ENCODE peak calls at places on chromosome 18, in five cellular contexts. One of them, this sample, is unnamed.

GRCh38 chr18:183769-184168 is 25.4 kb downstream of the USP14 start:
- DNase-seq in A549: no peak
- DNase-seq in HepG2: no peak
- DNase-seq in GM12878: no peak
- DNase-seq in H1: no peak
- DNase-seq in this sample: peak

GRCh38 chr18:34867520-34867919 is 157.4 kb downstream of the DTNA start:
- DNase-seq in A549: peak
- DNase-seq in HepG2: peak
- DNase-seq in GM12878: no peak
- DNase-seq in H1: peak
- DNase-seq in this sample: no peak

GRCh38 chr18:26460449-26461091 is 87.8 kb downstream of the KCTD1 start:
- DNase-seq in A549: peak
- DNase-seq in HepG2: no peak
- DNase-seq in GM12878: peak
- DNase-seq in H1: no peak
- DNase-seq in this sample: no peak

GRCh38 chr18:55384551-55385275 is 203.3 kb downstream of the TCF4 start:
- DNase-seq in A549: peak
- DNase-seq in HepG2: peak
- DNase-seq in GM12878: no peak
- DNase-seq in H1: peak
- DNase-seq in this sample: peak

GRCh38 chr18:33960393-33960792 is 264.3 kb downstream of the NOL4 start:
- DNase-seq in A549: no peak
- DNase-seq in HepG2: no peak
- DNase-seq in GM12878: no peak
- DNase-seq in H1: no peak
- DNase-seq in this sample: no peak

GRCh38 chr18:35085450-35086032 is 44.3 kb downstream of the MAPRE2 start:
- DNase-seq in A549: no peak
- DNase-seq in HepG2: peak
- DNase-seq in GM12878: no peak
- DNase-seq in H1: no peak
- DNase-seq in this sample: no peak

GRCh38 chr18:53937037-53937436 is 287.4 kb downstream of the MBD2 start:
- DNase-seq in A549: no peak
- DNase-seq in HepG2: no peak
- DNase-seq in GM12878: no peak
- DNase-seq in H1: no peak
- DNase-seq in this sample: no peak

GRCh38 chr18:45119888-45120287 is 439.2 kb downstream of the SETBP1 start:
- DNase-seq in A549: no peak
- DNase-seq in HepG2: no peak
- DNase-seq in GM12878: no peak
- DNase-seq in H1: no peak
- DNase-seq in this sample: no peak

GRCh38 chr18:79730804-79731203 is 51.2 kb downstream of the CTDP1 start:
- DNase-seq in A549: no peak
- DNase-seq in HepG2: no peak
- DNase-seq in GM12878: no peak
- DNase-seq in H1: no peak
- DNase-seq in this sample: no peak

GRCh38 chr18:45722899-45723298 is 1.1 kb upstream of the SLC14A1 start:
- DNase-seq in A549: peak
- DNase-seq in HepG2: peak
- DNase-seq in GM12878: peak
- DNase-seq in H1: peak
- DNase-seq in this sample: peak

GRCh38 chr18:47968006-47968676 is 37.7 kb upstream of the SMAD2 start:
- DNase-seq in A549: peak
- DNase-seq in HepG2: no peak
- DNase-seq in GM12878: no peak
- DNase-seq in H1: peak
- DNase-seq in this sample: no peak

GRCh38 chr18:28045176-28045810 is 131.6 kb downstream of the CDH2 start:
- DNase-seq in A549: peak
- DNase-seq in HepG2: no peak
- DNase-seq in GM12878: no peak
- DNase-seq in H1: no peak
- DNase-seq in this sample: no peak
- TF ChIP-seq KDM1A in A549: no peak
- TF ChIP-seq KDM1A in HepG2: no peak
- TF ChIP-seq KDM1A in GM12878: no peak
- TF ChIP-seq KDM1A in H1: no peak
- TF ChIP-seq KDM1A in this sample: no peak

GRCh38 chr18:67318651-67319050 is 197.9 kb downstream of the DSEL start:
- DNase-seq in A549: no peak
- DNase-seq in HepG2: no peak
- DNase-seq in GM12878: no peak
- DNase-seq in H1: no peak
- DNase-seq in this sample: no peak
- TF ChIP-seq KDM1A in A549: no peak
- TF ChIP-seq KDM1A in HepG2: no peak
- TF ChIP-seq KDM1A in GM12878: no peak
- TF ChIP-seq KDM1A in H1: no peak
- TF ChIP-seq KDM1A in this sample: no peak

GRCh38 chr18:62999921-63000320 is 284.6 kb downstream of the PHLPP1 start:
- DNase-seq in A549: no peak
- DNase-seq in HepG2: no peak
- DNase-seq in GM12878: no peak
- DNase-seq in H1: no peak
- DNase-seq in this sample: no peak
- TF ChIP-seq KDM1A in A549: no peak
- TF ChIP-seq KDM1A in HepG2: no peak
- TF ChIP-seq KDM1A in GM12878: no peak
- TF ChIP-seq KDM1A in H1: no peak
- TF ChIP-seq KDM1A in this sample: no peak

DNA sequence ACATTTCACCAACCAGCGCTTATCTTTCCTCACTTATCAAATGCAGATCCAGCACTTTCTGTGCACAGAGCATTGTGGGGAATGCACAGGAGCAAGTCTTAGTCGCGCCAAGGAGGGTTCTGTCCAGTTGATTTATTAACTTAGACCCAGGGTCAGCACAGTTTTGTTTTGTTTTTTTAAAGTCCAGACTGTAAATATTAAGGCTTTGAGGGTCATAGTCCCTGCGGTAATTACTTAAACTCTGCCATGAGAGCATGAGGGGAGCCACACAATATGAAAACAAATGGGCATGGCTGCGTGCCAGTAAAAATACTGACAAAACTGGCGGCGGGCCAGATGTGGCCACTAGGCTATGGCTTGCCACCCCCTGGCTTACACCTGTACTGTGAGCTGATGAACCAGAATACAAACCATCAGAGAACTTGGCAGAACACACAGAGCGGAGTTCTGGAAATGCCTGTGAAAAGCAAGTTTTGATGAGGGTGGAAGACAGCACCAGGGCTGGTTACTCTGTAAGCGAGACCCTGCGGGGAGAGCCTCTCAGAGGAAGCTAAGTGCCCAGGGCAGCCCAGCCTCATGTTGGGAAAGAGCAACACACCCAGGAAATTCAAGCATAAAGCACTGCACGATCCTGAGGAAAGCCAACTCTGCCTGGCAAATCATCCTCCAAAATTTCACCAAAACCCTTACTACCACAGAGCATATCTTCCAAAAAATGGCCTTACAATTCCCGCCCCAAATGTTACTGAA is 43.6 kb downstream of the L3MBTL4 start:
- DNase-seq in A549: no peak
- DNase-seq in HepG2: peak
- DNase-seq in GM12878: no peak
- DNase-seq in H1: no peak
- DNase-seq in this sample: no peak
- TF ChIP-seq KDM1A in A549: no peak
- TF ChIP-seq KDM1A in HepG2: no peak
- TF ChIP-seq KDM1A in GM12878: no peak
- TF ChIP-seq KDM1A in H1: no peak
- TF ChIP-seq KDM1A in this sample: no peak

GRCh38 chr18:10660485-10660884 is 134.7 kb downstream of the NAPG start:
- DNase-seq in A549: no peak
- DNase-seq in HepG2: no peak
- DNase-seq in GM12878: peak
- DNase-seq in H1: no peak
- DNase-seq in this sample: no peak
- TF ChIP-seq KDM1A in A549: no peak
- TF ChIP-seq KDM1A in HepG2: no peak
- TF ChIP-seq KDM1A in GM12878: no peak
- TF ChIP-seq KDM1A in H1: no peak
- TF ChIP-seq KDM1A in this sample: no peak

GRCh38 chr18:7987284-7987976 is 420.3 kb downstream of the PTPRM start:
- DNase-seq in A549: peak
- DNase-seq in HepG2: no peak
- DNase-seq in GM12878: no peak
- DNase-seq in H1: no peak
- DNase-seq in this sample: no peak
- TF ChIP-seq KDM1A in A549: no peak
- TF ChIP-seq KDM1A in HepG2: no peak
- TF ChIP-seq KDM1A in GM12878: no peak
- TF ChIP-seq KDM1A in H1: no peak
- TF ChIP-seq KDM1A in this sample: no peak